ENCODE peak calls at places on chromosomes 2 and 18, in ten cellular contexts. Q is Panc1; K is A673; A is CD8-positive, alpha-beta memory T cell; X is HL-60; T is sigmoid colon; D is GM23248; W is CD4-positive, CD25-positive, alpha-beta regulatory T cell; E is upper lobe of right lung; R is hepatocyte. S is an unnamed sample.
A peak's percentile ranks its signal among the peaks of the same experiment; 100 is the strongest.

GRCh38 chr2:213234641-213235040 is 49.6 kb upstream of the SPAG16 start:
- DNase-seq in A (no peak), X (no peak), K (peak; percentile 81), R (no peak), D (no peak), Q (no peak), T (no peak), E (no peak), W (no peak), S (no peak)

GRCh38 chr2:64361151-64361938 is 92.6 kb upstream of the LGALSL start:
- DNase-seq in T (no peak), A (no peak), D (no peak), Q (no peak), R (no peak), X (no peak), W (no peak), K (no peak), E (no peak), S (no peak)

GRCh38 chr2:54559593-54560145 is 103.5 kb downstream of the SPTBN1 start:
- DNase-seq in W (peak; percentile 26), A (no peak), E (no peak), R (peak; percentile 53), K (peak; percentile 78), T (peak; percentile 82), Q (no peak), X (peak; percentile 66), D (peak; percentile 86), S (peak; percentile 54)

GRCh38 chr2:233822101-233822771 is 32.1 kb downstream of the HJURP start:
- DNase-seq in Q (no peak), A (no peak), K (no peak), W (no peak), D (no peak), R (no peak), E (peak; percentile 49), T (peak; percentile 60), X (no peak), S (peak; percentile 19)

GRCh38 chr2:172667926-172668325 is 67.7 kb upstream of the RAPGEF4 start:
- DNase-seq in T (no peak), X (no peak), A (no peak), W (no peak), E (no peak), Q (no peak), D (peak; percentile 74), K (no peak), R (no peak), S (no peak)

GRCh38 chr2:165621086-165621560 is 151.6 kb downstream of the CSRNP3 start:
- DNase-seq in T (no peak), X (no peak), D (peak; percentile 49), A (no peak), R (no peak), Q (no peak), E (no peak), K (peak; percentile 63), W (no peak), S (no peak)

GRCh38 chr2:48711343-48711742 is 44.2 kb downstream of the LHCGR start:
- DNase-seq in A (no peak), D (peak; percentile 36), Q (no peak), X (no peak), R (no peak), W (no peak), T (no peak), E (no peak), K (no peak), S (no peak)

GRCh38 chr18:43314931-43315330 is 37.6 kb upstream of the SYT4 start:
- DNase-seq in Q (no peak), K (no peak), W (no peak), T (no peak), R (no peak), E (no peak), X (no peak), A (no peak), D (peak; percentile 4), S (no peak)

GRCh38 chr2:43105586-43106562 is 120.5 kb downstream of the ZFP36L2 start:
- DNase-seq in E (no peak), K (no peak), X (peak; percentile 95), Q (no peak), D (peak; percentile 57), W (no peak), R (peak; percentile 60), A (no peak), T (peak; percentile 90), S (peak; percentile 73)

GRCh38 chr18:48817021-48817461 is 133.7 kb downstream of the SMAD7 start:
- DNase-seq in E (peak; percentile 28), T (peak; percentile 49), D (no peak), A (no peak), X (no peak), W (no peak), K (no peak), Q (no peak), R (no peak), S (no peak)

GRCh38 chr18:59352250-59352855 is 6.7 kb downstream of the LMAN1 start:
- DNase-seq in R (no peak), E (no peak), X (no peak), D (no peak), T (no peak), W (no peak), Q (no peak), A (no peak), K (peak; percentile 35), S (no peak)

GRCh38 chr2:236507393-236508085 is 62.1 kb upstream of the ACKR3 start:
- DNase-seq in T (peak; percentile 77), E (peak; percentile 90), D (peak; percentile 56), R (peak; percentile 93), Q (no peak), X (no peak), K (peak; percentile 4), W (peak; percentile 45), A (peak; percentile 34), S (peak; percentile 71)

GRCh38 chr18:2848879-2849254 is 2.1 kb downstream of the EMILIN2 start:
- DNase-seq in T (peak; percentile 34), A (no peak), K (no peak), W (no peak), D (no peak), X (no peak), Q (no peak), E (no peak), R (no peak), S (no peak)
- H3K4me3 ChIP-seq in T (no peak overlapping the region), A (no peak overlapping the region), K (no peak overlapping the region), W (no peak overlapping the region), D (peak overlapping the region; percentile 82), X (peak overlapping the region; percentile 72), Q (no peak overlapping the region), E (peak overlapping the region; percentile 54), R (no peak overlapping the region), S (peak overlapping the region; percentile 54)

GRCh38 chr2:20227894-20228505 is 3.1 kb upstream of the SDC1 start:
- DNase-seq in Q (no peak), X (no peak), K (no peak), D (no peak), A (no peak), T (no peak), R (no peak), E (peak; percentile 39), W (no peak), S (no peak)
- H3K27me3 ChIP-seq in Q (no peaks in the 10 kb centered on the region), X (peaks cover 22% of the 10 kb centered on the region), K (peaks cover 7% of the 10 kb centered on the region), D (no peaks in the 10 kb centered on the region), A (no peaks in the 10 kb centered on the region), T (no peaks in the 10 kb centered on the region), R (no peaks in the 10 kb centered on the region), E (peaks cover 3% of the 10 kb centered on the region), W (peaks cover 8% of the 10 kb centered on the region), S (peaks cover 7% of the 10 kb centered on the region)

GRCh38 chr2:230660294-230661060 is 52.2 kb upstream of the CAB39 start:
- DNase-seq in Q (no peak), E (peak; percentile 80), X (peak; percentile 93), T (peak; percentile 75), A (peak; percentile 18), R (no peak), W (peak; percentile 52), K (no peak), D (no peak), S (no peak)
- H3K4me3 ChIP-seq in Q (no peak overlapping the region), E (no peak overlapping the region), X (no peak overlapping the region), T (no peak overlapping the region), A (peak overlapping the region; percentile 20), R (no peak overlapping the region), W (peak overlapping the region; percentile 53), K (no peak overlapping the region), D (no peak overlapping the region), S (no peak overlapping the region)

GRCh38 chr2:239779592-239779983 is 245.6 kb downstream of the NDUFA10 start:
- DNase-seq in Q (no peak), K (no peak), R (no peak), W (no peak), E (peak; percentile 51), A (no peak), T (peak; percentile 30), D (no peak), X (no peak), S (peak; percentile 5)

GRCh38 chr2:239778861-239779591 is 246.1 kb downstream of the NDUFA10 start:
- DNase-seq in W (no peak), Q (no peak), D (no peak), T (peak; percentile 49), E (no peak), X (no peak), R (no peak), A (no peak), K (no peak), S (peak; percentile 48)

GRCh38 chr2:239781461-239781860 is 243.7 kb downstream of the NDUFA10 start:
- DNase-seq in D (no peak), R (no peak), K (no peak), W (no peak), A (no peak), Q (no peak), X (no peak), E (no peak), T (no peak), S (peak; percentile 45)

GRCh38 chr2:239778042-239778811 is 246.9 kb downstream of the NDUFA10 start:
- DNase-seq in R (no peak), A (no peak), T (peak; percentile 54), W (no peak), D (no peak), E (peak; percentile 46), Q (no peak), K (no peak), X (no peak), S (peak; percentile 12)

DNA sequence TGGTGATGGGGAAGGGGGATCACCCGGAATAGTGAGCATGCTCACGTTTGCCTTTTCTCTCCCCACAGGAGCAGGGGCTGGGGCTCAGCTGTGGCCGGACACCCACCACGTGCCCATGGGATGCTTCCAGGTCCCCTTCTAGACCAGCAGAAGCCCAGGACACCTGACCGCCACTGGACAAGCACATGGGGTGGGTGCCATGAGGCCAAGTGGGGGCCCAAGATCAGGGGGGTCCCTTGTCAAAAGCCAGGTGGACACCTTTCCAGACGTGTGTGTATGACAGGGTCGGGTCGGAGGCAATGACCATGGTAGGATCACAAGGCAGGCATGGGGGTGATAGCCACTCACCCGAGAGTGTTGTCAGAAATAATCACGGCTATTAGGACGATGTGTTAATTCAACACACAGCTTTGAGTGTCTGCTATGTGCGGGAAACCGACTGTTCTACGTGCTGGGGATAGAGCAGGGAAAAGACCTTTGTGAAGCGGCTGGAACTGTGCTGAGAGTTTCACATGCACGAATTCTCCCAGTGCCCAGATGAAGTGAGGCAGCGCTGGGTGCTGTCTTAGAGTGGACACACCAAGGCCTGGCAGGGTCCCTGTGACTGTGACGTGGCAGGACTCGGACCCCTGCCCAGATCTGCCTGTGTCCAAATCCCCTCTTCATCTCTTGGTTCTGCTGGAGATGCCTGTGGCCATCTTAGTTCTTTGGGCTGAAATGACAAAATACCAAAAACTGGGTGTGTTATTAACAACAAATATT is 244.7 kb downstream of the NDUFA10 start:
- DNase-seq in T (peak; percentile 56), K (no peak), A (no peak), R (no peak), E (no peak), X (no peak), Q (no peak), D (no peak), W (no peak), S (peak; percentile 14)
- H3K27me3 ChIP-seq in T (no peaks in the 10 kb centered on the region), K (peaks cover 19% of the 10 kb centered on the region), A (no peaks in the 10 kb centered on the region), R (no peaks in the 10 kb centered on the region), E (no peaks in the 10 kb centered on the region), X (no peaks in the 10 kb centered on the region), Q (peaks cover 24% of the 10 kb centered on the region), D (peaks cover 10% of the 10 kb centered on the region), W (peaks cover 11% of the 10 kb centered on the region), S (no peaks in the 10 kb centered on the region)

S was measured in upper lobe of left lung.